ENCODE peak calls at places on chromosomes 6 and 20, in ten cellular contexts. One of them, this sample, is unnamed.

GRCh38 chr6:54060286-54060685 is 51.0 kb upstream of the MLIP start:
- DNase-seq in HuH-7.5: no peak
- DNase-seq in NK-92 treated with Interleukin-12 subunit alpha and Interleukin-12 subunit beta, amount 100 ng/mL, for 24 hours: no peak
- DNase-seq in Right ventricle myocardium superior: no peak
- DNase-seq in GM23248: peak
- DNase-seq in GF-D8: no peak
- DNase-seq in stimulated activated CD8-positive, alpha-beta memory T cell treated with anti-CD3 and anti-CD28 coated beads, Interleukin-7, amount 100 ng/mL, for 48 hours: no peak
- DNase-seq in heart right ventricle: no peak
- DNase-seq in stimulated activated CD4-positive, alpha-beta T cell treated with anti-CD3 and anti-CD28 coated beads, TNF-alpha, amount 100 ng/mL, for 48 hours: no peak
- DNase-seq in left ventricle myocardium inferior: no peak
- DNase-seq in this sample: no peak

GRCh38 chr20:63000036-63000435 is 6.7 kb downstream of the BHLHE23 start:
- DNase-seq in stimulated activated CD8-positive, alpha-beta memory T cell treated with anti-CD3 and anti-CD28 coated beads, Interleukin-7, amount 100 ng/mL, for 48 hours: no peak
- DNase-seq in NK-92 treated with Interleukin-12 subunit alpha and Interleukin-12 subunit beta, amount 100 ng/mL, for 24 hours: no peak
- DNase-seq in GF-D8: no peak
- DNase-seq in left ventricle myocardium inferior: no peak
- DNase-seq in Right ventricle myocardium superior: no peak
- DNase-seq in GM23248: no peak
- DNase-seq in stimulated activated CD4-positive, alpha-beta T cell treated with anti-CD3 and anti-CD28 coated beads, TNF-alpha, amount 100 ng/mL, for 48 hours: no peak
- DNase-seq in heart right ventricle: peak
- DNase-seq in HuH-7.5: no peak
- DNase-seq in this sample: no peak

GRCh38 chr6:119602215-119603178 is 252.9 kb upstream of the MAN1A1 start:
- DNase-seq in heart right ventricle: no peak
- DNase-seq in left ventricle myocardium inferior: no peak
- DNase-seq in Right ventricle myocardium superior: no peak
- DNase-seq in stimulated activated CD8-positive, alpha-beta memory T cell treated with anti-CD3 and anti-CD28 coated beads, Interleukin-7, amount 100 ng/mL, for 48 hours: no peak
- DNase-seq in NK-92 treated with Interleukin-12 subunit alpha and Interleukin-12 subunit beta, amount 100 ng/mL, for 24 hours: no peak
- DNase-seq in GM23248: peak
- DNase-seq in stimulated activated CD4-positive, alpha-beta T cell treated with anti-CD3 and anti-CD28 coated beads, TNF-alpha, amount 100 ng/mL, for 48 hours: no peak
- DNase-seq in HuH-7.5: peak
- DNase-seq in GF-D8: no peak
- DNase-seq in this sample: peak

GRCh38 chr6:26043389-26044139 is 43.7 kb upstream of the HFE start:
- DNase-seq in NK-92 treated with Interleukin-12 subunit alpha and Interleukin-12 subunit beta, amount 100 ng/mL, for 24 hours: no peak
- DNase-seq in Right ventricle myocardium superior: peak
- DNase-seq in GF-D8: peak
- DNase-seq in GM23248: peak
- DNase-seq in HuH-7.5: peak
- DNase-seq in left ventricle myocardium inferior: peak
- DNase-seq in stimulated activated CD8-positive, alpha-beta memory T cell treated with anti-CD3 and anti-CD28 coated beads, Interleukin-7, amount 100 ng/mL, for 48 hours: no peak
- DNase-seq in heart right ventricle: peak
- DNase-seq in stimulated activated CD4-positive, alpha-beta T cell treated with anti-CD3 and anti-CD28 coated beads, TNF-alpha, amount 100 ng/mL, for 48 hours: peak
- DNase-seq in this sample: peak

GRCh38 chr20:1844723-1845523 is 50.3 kb upstream of the SIRPA start:
- DNase-seq in Right ventricle myocardium superior: peak
- DNase-seq in stimulated activated CD8-positive, alpha-beta memory T cell treated with anti-CD3 and anti-CD28 coated beads, Interleukin-7, amount 100 ng/mL, for 48 hours: peak
- DNase-seq in HuH-7.5: no peak
- DNase-seq in heart right ventricle: no peak
- DNase-seq in GF-D8: peak
- DNase-seq in left ventricle myocardium inferior: peak
- DNase-seq in GM23248: peak
- DNase-seq in stimulated activated CD4-positive, alpha-beta T cell treated with anti-CD3 and anti-CD28 coated beads, TNF-alpha, amount 100 ng/mL, for 48 hours: peak
- DNase-seq in NK-92 treated with Interleukin-12 subunit alpha and Interleukin-12 subunit beta, amount 100 ng/mL, for 24 hours: peak
- DNase-seq in this sample: no peak

GRCh38 chr6:31541059-31541657 is 645 bp downstream of the DDX39B start:
- DNase-seq in left ventricle myocardium inferior: no peak
- DNase-seq in Right ventricle myocardium superior: peak
- DNase-seq in GM23248: peak
- DNase-seq in NK-92 treated with Interleukin-12 subunit alpha and Interleukin-12 subunit beta, amount 100 ng/mL, for 24 hours: peak
- DNase-seq in GF-D8: peak
- DNase-seq in heart right ventricle: no peak
- DNase-seq in stimulated activated CD8-positive, alpha-beta memory T cell treated with anti-CD3 and anti-CD28 coated beads, Interleukin-7, amount 100 ng/mL, for 48 hours: peak
- DNase-seq in HuH-7.5: peak
- DNase-seq in stimulated activated CD4-positive, alpha-beta T cell treated with anti-CD3 and anti-CD28 coated beads, TNF-alpha, amount 100 ng/mL, for 48 hours: peak
- DNase-seq in this sample: peak

GRCh38 chr6:99802396-99803031 is 191.5 kb downstream of the MCHR2 start:
- DNase-seq in Right ventricle myocardium superior: no peak
- DNase-seq in GM23248: no peak
- DNase-seq in left ventricle myocardium inferior: no peak
- DNase-seq in HuH-7.5: no peak
- DNase-seq in NK-92 treated with Interleukin-12 subunit alpha and Interleukin-12 subunit beta, amount 100 ng/mL, for 24 hours: no peak
- DNase-seq in stimulated activated CD4-positive, alpha-beta T cell treated with anti-CD3 and anti-CD28 coated beads, TNF-alpha, amount 100 ng/mL, for 48 hours: no peak
- DNase-seq in GF-D8: no peak
- DNase-seq in stimulated activated CD8-positive, alpha-beta memory T cell treated with anti-CD3 and anti-CD28 coated beads, Interleukin-7, amount 100 ng/mL, for 48 hours: no peak
- DNase-seq in heart right ventricle: no peak
- DNase-seq in this sample: no peak

GRCh38 chr6:166365221-166365620 is 17.5 kb downstream of the MPC1 start:
- DNase-seq in left ventricle myocardium inferior: no peak
- DNase-seq in Right ventricle myocardium superior: no peak
- DNase-seq in GM23248: peak
- DNase-seq in heart right ventricle: no peak
- DNase-seq in HuH-7.5: no peak
- DNase-seq in NK-92 treated with Interleukin-12 subunit alpha and Interleukin-12 subunit beta, amount 100 ng/mL, for 24 hours: no peak
- DNase-seq in GF-D8: no peak
- DNase-seq in stimulated activated CD8-positive, alpha-beta memory T cell treated with anti-CD3 and anti-CD28 coated beads, Interleukin-7, amount 100 ng/mL, for 48 hours: no peak
- DNase-seq in stimulated activated CD4-positive, alpha-beta T cell treated with anti-CD3 and anti-CD28 coated beads, TNF-alpha, amount 100 ng/mL, for 48 hours: no peak
- DNase-seq in this sample: no peak

GRCh38 chr6:150966786-150967185 is 101.3 kb downstream of the MTHFD1L start:
- DNase-seq in stimulated activated CD8-positive, alpha-beta memory T cell treated with anti-CD3 and anti-CD28 coated beads, Interleukin-7, amount 100 ng/mL, for 48 hours: no peak
- DNase-seq in heart right ventricle: no peak
- DNase-seq in stimulated activated CD4-positive, alpha-beta T cell treated with anti-CD3 and anti-CD28 coated beads, TNF-alpha, amount 100 ng/mL, for 48 hours: no peak
- DNase-seq in GM23248: no peak
- DNase-seq in NK-92 treated with Interleukin-12 subunit alpha and Interleukin-12 subunit beta, amount 100 ng/mL, for 24 hours: no peak
- DNase-seq in GF-D8: no peak
- DNase-seq in HuH-7.5: no peak
- DNase-seq in left ventricle myocardium inferior: no peak
- DNase-seq in Right ventricle myocardium superior: no peak
- DNase-seq in this sample: no peak

GRCh38 chr20:35845561-35845960 is 73.7 kb downstream of the PHF20 start:
- DNase-seq in stimulated activated CD4-positive, alpha-beta T cell treated with anti-CD3 and anti-CD28 coated beads, TNF-alpha, amount 100 ng/mL, for 48 hours: no peak
- DNase-seq in NK-92 treated with Interleukin-12 subunit alpha and Interleukin-12 subunit beta, amount 100 ng/mL, for 24 hours: no peak
- DNase-seq in left ventricle myocardium inferior: no peak
- DNase-seq in Right ventricle myocardium superior: no peak
- DNase-seq in GF-D8: no peak
- DNase-seq in heart right ventricle: no peak
- DNase-seq in HuH-7.5: no peak
- DNase-seq in GM23248: peak
- DNase-seq in stimulated activated CD8-positive, alpha-beta memory T cell treated with anti-CD3 and anti-CD28 coated beads, Interleukin-7, amount 100 ng/mL, for 48 hours: no peak
- DNase-seq in this sample: no peak

GRCh38 chr20:61422636-61423425 is 170.8 kb downstream of the CDH4 start:
- DNase-seq in stimulated activated CD4-positive, alpha-beta T cell treated with anti-CD3 and anti-CD28 coated beads, TNF-alpha, amount 100 ng/mL, for 48 hours: no peak
- DNase-seq in heart right ventricle: no peak
- DNase-seq in HuH-7.5: no peak
- DNase-seq in NK-92 treated with Interleukin-12 subunit alpha and Interleukin-12 subunit beta, amount 100 ng/mL, for 24 hours: no peak
- DNase-seq in left ventricle myocardium inferior: no peak
- DNase-seq in GF-D8: no peak
- DNase-seq in Right ventricle myocardium superior: no peak
- DNase-seq in GM23248: no peak
- DNase-seq in stimulated activated CD8-positive, alpha-beta memory T cell treated with anti-CD3 and anti-CD28 coated beads, Interleukin-7, amount 100 ng/mL, for 48 hours: no peak
- DNase-seq in this sample: no peak

GRCh38 chr20:37907677-37908397 is 4.9 kb downstream of the VSTM2L start:
- DNase-seq in stimulated activated CD8-positive, alpha-beta memory T cell treated with anti-CD3 and anti-CD28 coated beads, Interleukin-7, amount 100 ng/mL, for 48 hours: no peak
- DNase-seq in NK-92 treated with Interleukin-12 subunit alpha and Interleukin-12 subunit beta, amount 100 ng/mL, for 24 hours: no peak
- DNase-seq in Right ventricle myocardium superior: no peak
- DNase-seq in stimulated activated CD4-positive, alpha-beta T cell treated with anti-CD3 and anti-CD28 coated beads, TNF-alpha, amount 100 ng/mL, for 48 hours: no peak
- DNase-seq in left ventricle myocardium inferior: no peak
- DNase-seq in heart right ventricle: no peak
- DNase-seq in GM23248: peak
- DNase-seq in HuH-7.5: no peak
- DNase-seq in GF-D8: no peak
- DNase-seq in this sample: peak

GRCh38 chr20:46174469-46175126 is 56.5 kb downstream of the CD40 start:
- DNase-seq in heart right ventricle: peak
- DNase-seq in stimulated activated CD4-positive, alpha-beta T cell treated with anti-CD3 and anti-CD28 coated beads, TNF-alpha, amount 100 ng/mL, for 48 hours: peak
- DNase-seq in GM23248: peak
- DNase-seq in HuH-7.5: peak
- DNase-seq in stimulated activated CD8-positive, alpha-beta memory T cell treated with anti-CD3 and anti-CD28 coated beads, Interleukin-7, amount 100 ng/mL, for 48 hours: peak
- DNase-seq in NK-92 treated with Interleukin-12 subunit alpha and Interleukin-12 subunit beta, amount 100 ng/mL, for 24 hours: no peak
- DNase-seq in left ventricle myocardium inferior: peak
- DNase-seq in GF-D8: no peak
- DNase-seq in Right ventricle myocardium superior: peak
- DNase-seq in this sample: peak

GRCh38 chr6:144286503-144287393 is 1.6 kb downstream of the UTRN start:
- DNase-seq in NK-92 treated with Interleukin-12 subunit alpha and Interleukin-12 subunit beta, amount 100 ng/mL, for 24 hours: no peak
- DNase-seq in stimulated activated CD4-positive, alpha-beta T cell treated with anti-CD3 and anti-CD28 coated beads, TNF-alpha, amount 100 ng/mL, for 48 hours: no peak
- DNase-seq in left ventricle myocardium inferior: peak
- DNase-seq in GM23248: peak
- DNase-seq in stimulated activated CD8-positive, alpha-beta memory T cell treated with anti-CD3 and anti-CD28 coated beads, Interleukin-7, amount 100 ng/mL, for 48 hours: no peak
- DNase-seq in GF-D8: peak
- DNase-seq in heart right ventricle: peak
- DNase-seq in HuH-7.5: peak
- DNase-seq in Right ventricle myocardium superior: peak
- DNase-seq in this sample: peak

GRCh38 chr6:40874495-40874894 is 164.5 kb downstream of the UNC5CL start:
- DNase-seq in GM23248: no peak
- DNase-seq in GF-D8: no peak
- DNase-seq in NK-92 treated with Interleukin-12 subunit alpha and Interleukin-12 subunit beta, amount 100 ng/mL, for 24 hours: no peak
- DNase-seq in HuH-7.5: no peak
- DNase-seq in stimulated activated CD4-positive, alpha-beta T cell treated with anti-CD3 and anti-CD28 coated beads, TNF-alpha, amount 100 ng/mL, for 48 hours: no peak
- DNase-seq in stimulated activated CD8-positive, alpha-beta memory T cell treated with anti-CD3 and anti-CD28 coated beads, Interleukin-7, amount 100 ng/mL, for 48 hours: no peak
- DNase-seq in Right ventricle myocardium superior: no peak
- DNase-seq in left ventricle myocardium inferior: no peak
- DNase-seq in heart right ventricle: no peak
- DNase-seq in this sample: no peak

This sample was measured in PC-3.